ENCODE peak calls at places on chromosomes 6 and 20, in six cellular contexts. Y is GM23338, W is choroid plexus epithelial cell, L is H7, X is neural progenitor cell, K is breast epithelium. A is an unnamed sample.

GRCh38 chr20:10747019-10747418 is 73.2 kb upstream of the JAG1 start:
- DNase-seq in Y (peak), W (no peak), L (no peak), X (peak), K (no peak), A (no peak)

GRCh38 chr6:31676904-31677303 is 4.0 kb downstream of the LY6G5C start:
- DNase-seq in Y (no peak), W (no peak), L (no peak), X (no peak), K (no peak), A (no peak)

GRCh38 chr6:40054186-40054585 is 119.9 kb upstream of the MOCS1 start:
- DNase-seq in Y (no peak), W (no peak), L (no peak), X (no peak), K (no peak), A (no peak)

GRCh38 chr6:125612400-125612846 is 137.0 kb upstream of the HEY2 start:
- DNase-seq in Y (no peak), W (peak), L (no peak), X (no peak), K (no peak), A (no peak)

GRCh38 chr6:81105998-81106397 is 646.5 kb downstream of the TENT5A start:
- DNase-seq in Y (no peak), W (peak), L (peak), X (no peak), K (no peak), A (no peak)

GRCh38 chr6:27601668-27602254 is 128.9 kb upstream of the ZNF184 start:
- DNase-seq in Y (peak), W (no peak), L (peak), X (peak), K (no peak), A (no peak)

GRCh38 chr20:20692587-20692986 is 19.9 kb downstream of the RALGAPA2 start:
- DNase-seq in Y (no peak), W (no peak), L (no peak), X (no peak), K (no peak), A (no peak)

GRCh38 chr20:16676895-16677294 is 52.9 kb upstream of the SNRPB2 start:
- DNase-seq in Y (no peak), W (no peak), L (no peak), X (no peak), K (no peak), A (no peak)

GRCh38 chr6:41132254-41132653 is 21.9 kb downstream of the TREML1 start:
- DNase-seq in Y (no peak), W (no peak), L (no peak), X (no peak), K (no peak), A (no peak)

GRCh38 chr6:28355743-28356665 is 6.3 kb downstream of the ZKSCAN3 start:
- DNase-seq in Y (peak), W (peak), L (peak), X (peak), K (peak), A (peak)

GRCh38 chr20:18138639-18139583 is 1.2 kb downstream of the KAT14 start:
- DNase-seq in Y (no peak), W (no peak), L (no peak), X (no peak), K (no peak), A (no peak)

GRCh38 chr20:18307301-18307700 is 19.0 kb downstream of the ZNF133 start:
- DNase-seq in Y (no peak), W (no peak), L (no peak), X (no peak), K (no peak), A (no peak)

GRCh38 chr20:48956052-48956451 is 34.5 kb downstream of the ARFGEF2 start:
- DNase-seq in Y (no peak), W (no peak), L (no peak), X (no peak), K (no peak), A (no peak)

GRCh38 chr6:8589941-8590676 is 154.8 kb upstream of the SLC35B3 start:
- DNase-seq in Y (peak), W (peak), L (peak), X (peak), K (no peak), A (no peak)

GRCh38 chr6:31899882-31900722 is 1.8 kb downstream of the ZBTB12 start:
- DNase-seq in Y (no peak), W (no peak), L (peak), X (no peak), K (no peak), A (no peak)

GRCh38 chr6:15366003-15366535 is 120.2 kb downstream of the JARID2 start:
- DNase-seq in Y (no peak), W (no peak), L (no peak), X (no peak), K (no peak), A (no peak)

GRCh38 chr6:15363523-15364400 is 117.9 kb downstream of the JARID2 start:
- DNase-seq in Y (peak), W (no peak), L (no peak), X (no peak), K (no peak), A (no peak)

GRCh38 chr6:15364401-15365037 is 118.7 kb downstream of the JARID2 start:
- DNase-seq in Y (no peak), W (no peak), L (no peak), X (no peak), K (no peak), A (no peak)

GRCh38 chr6:15366879-15367278 is 121.0 kb downstream of the JARID2 start:
- DNase-seq in Y (no peak), W (no peak), L (no peak), X (no peak), K (no peak), A (no peak)

GRCh38 chr6:15365273-15365687 is 119.4 kb downstream of the JARID2 start:
- DNase-seq in Y (peak), W (peak), L (peak), X (peak), K (peak), A (peak)
- H3K4me3 ChIP-seq in Y (peak), W (peak), L (no peak), X (no peak), K (no peak), A (no peak)

DNA sequence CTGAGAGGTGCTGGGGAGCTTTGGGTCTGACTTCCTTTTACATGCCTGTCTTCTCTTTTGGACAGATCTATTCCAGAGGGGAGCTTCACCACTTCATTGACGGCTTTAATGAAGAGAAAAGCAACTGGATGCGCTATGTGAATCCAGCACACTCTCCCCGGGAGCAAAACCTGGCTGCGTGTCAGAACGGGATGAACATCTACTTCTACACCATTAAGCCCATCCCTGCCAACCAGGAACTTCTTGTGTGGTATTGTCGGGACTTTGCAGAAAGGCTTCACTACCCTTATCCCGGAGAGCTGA is 13.1 kb downstream of the PRDM1 start:
- DNase-seq in Y (no peak), W (no peak), L (no peak), X (peak), K (no peak), A (no peak)
- H3K4me3 ChIP-seq in Y (peak), W (no peak), L (peak), X (peak), K (peak), A (peak)

GRCh38 chr6:6712258-6712978 is 123.9 kb downstream of the LY86 start:
- DNase-seq in Y (no peak), W (peak), L (no peak), X (no peak), K (no peak), A (no peak)
- H3K4me3 ChIP-seq in Y (no peak), W (no peak), L (no peak), X (no peak), K (no peak), A (peak)

GRCh38 chr20:62652894-62653305 is 10.6 kb downstream of the SLCO4A1 start:
- DNase-seq in Y (no peak), W (no peak), L (no peak), X (no peak), K (no peak), A (no peak)

GRCh38 chr20:62653373-62653772 is 11.1 kb downstream of the SLCO4A1 start:
- DNase-seq in Y (no peak), W (no peak), L (no peak), X (no peak), K (no peak), A (no peak)

GRCh38 chr20:62650551-62651284 is 8.4 kb downstream of the SLCO4A1 start:
- DNase-seq in Y (no peak), W (no peak), L (no peak), X (no peak), K (no peak), A (no peak)

GRCh38 chr20:62652051-62652893 is 10.0 kb downstream of the SLCO4A1 start:
- DNase-seq in Y (peak), W (peak), L (peak), X (peak), K (peak), A (peak)

GRCh38 chr20:62651285-62652021 is 9.2 kb downstream of the SLCO4A1 start:
- DNase-seq in Y (peak), W (peak), L (no peak), X (no peak), K (peak), A (peak)
- H3K4me3 ChIP-seq in Y (no peak), W (no peak), L (no peak), X (no peak), K (no peak), A (peak)

DNA sequence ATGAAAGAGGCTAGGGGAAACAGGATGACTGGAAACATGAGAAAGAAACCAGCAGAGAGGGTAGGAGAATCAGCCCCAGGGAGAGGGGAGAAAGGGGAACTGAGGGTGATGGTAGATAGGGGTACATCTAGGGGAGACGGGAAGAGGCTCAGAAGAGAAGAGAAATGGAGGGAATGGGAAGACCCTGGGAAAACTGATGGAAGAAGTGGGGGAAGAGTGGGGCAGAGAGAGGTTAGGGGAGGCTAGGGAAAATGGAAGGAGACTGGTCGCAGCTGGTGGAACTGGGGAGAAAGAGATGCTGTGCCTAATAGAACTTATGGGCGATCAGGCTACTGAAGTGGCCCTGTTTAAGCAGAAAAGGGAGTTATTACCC is 548 bp downstream of the PROCR start:
- DNase-seq in Y (no peak), W (no peak), L (no peak), X (no peak), K (no peak), A (no peak)
- H3K4me3 ChIP-seq in Y (peak), W (no peak), L (peak), X (no peak), K (peak), A (peak)

DNA sequence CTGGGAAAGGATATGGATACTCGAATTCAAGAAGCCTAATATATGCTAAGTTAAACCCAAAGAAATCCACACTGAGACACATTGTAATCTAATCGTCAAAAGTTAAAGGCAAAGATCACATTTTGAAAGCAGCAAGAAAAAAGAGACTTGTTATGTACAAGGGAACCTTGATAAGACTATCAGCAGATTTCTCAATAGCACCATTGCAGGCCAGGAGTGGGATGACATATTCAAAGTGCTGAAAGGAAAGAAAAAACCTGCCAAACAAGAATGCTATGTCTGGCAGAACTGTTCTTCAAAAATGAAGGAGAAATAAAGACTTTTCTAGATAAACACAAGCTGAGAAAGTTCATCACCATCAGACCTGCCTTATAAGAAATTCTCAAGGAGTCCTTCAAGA is 75.2 kb downstream of the COL21A1 start:
- DNase-seq in Y (no peak), W (peak), L (no peak), X (peak), K (no peak), A (no peak)
- H3K4me3 ChIP-seq in Y (no peak), W (no peak), L (no peak), X (no peak), K (no peak), A (no peak)

GRCh38 chr6:162675503-162675902 is 52.1 kb downstream of the PRKN start:
- DNase-seq in Y (no peak), W (no peak), L (no peak), X (no peak), K (no peak), A (no peak)
- H3K4me3 ChIP-seq in Y (no peak), W (no peak), L (no peak), X (no peak), K (no peak), A (no peak)